ENCODE peak calls at places on chromosomes 16 and 17, in five cellular contexts. F, K, U, Q and N are unnamed samples.

GRCh38 chr17:79078476-79079190 is 4.0 kb downstream of the ENGASE start:
- DNase-seq in F (no peak), Q (no peak), K (no peak), U (no peak), N (no peak)

GRCh38 chr16:87044829-87045228 is 272.4 kb downstream of the C16orf95 start:
- DNase-seq in K (no peak), F (no peak), U (no peak), Q (no peak), N (no peak)

GRCh38 chr16:58506241-58507194 is 6.6 kb downstream of the NDRG4 start:
- DNase-seq in F (no peak), Q (no peak), U (no peak), K (no peak), N (peak; percentile 2)

GRCh38 chr16:53754938-53755910 is 51.3 kb downstream of the FTO start:
- DNase-seq in K (peak; percentile 92), Q (no peak), F (no peak), U (no peak), N (no peak)

GRCh38 chr17:57881143-57881542 is 31.3 kb upstream of the MRPS23 start:
- DNase-seq in F (no peak), K (no peak), U (no peak), Q (peak; percentile 82), N (no peak)

GRCh38 chr16:85800321-85800669 is 800 bp downstream of the COX4I1 start:
- DNase-seq in F (no peak), U (no peak), Q (no peak), K (no peak), N (peak; percentile 51)

GRCh38 chr16:7335991-7336634 is 3.5 kb downstream of the RBFOX1 start:
- DNase-seq in U (no peak), Q (no peak), K (no peak), F (no peak), N (no peak)

GRCh38 chr17:61458491-61459433 is 6.5 kb downstream of the TBX4 start:
- DNase-seq in U (peak; percentile 23), F (no peak), Q (no peak), K (no peak), N (no peak)

GRCh38 chr16:48617711-48618148 is 7.8 kb upstream of the N4BP1 start:
- DNase-seq in U (no peak), Q (peak; percentile 50), K (no peak), F (no peak), N (no peak)

GRCh38 chr16:391885-392335 is 5.1 kb upstream of the NME4 start:
- DNase-seq in K (peak; percentile 83), Q (no peak), U (peak; percentile 88), F (no peak), N (peak; percentile 95)

GRCh38 chr17:31787857-31788570 is 71.0 kb downstream of the COPRS start:
- DNase-seq in K (peak; percentile 98), U (no peak), F (no peak), Q (peak; percentile 78), N (no peak)

GRCh38 chr16:24800586-24800985 is 45.2 kb upstream of the SLC5A11 start:
- DNase-seq in U (no peak), K (peak; percentile 79), Q (no peak), F (no peak), N (no peak)

GRCh38 chr17:49845210-49845782 is 2.6 kb downstream of the TAC4 start:
- DNase-seq in U (no peak), K (no peak), Q (no peak), F (no peak), N (no peak)

GRCh38 chr17:29364691-29365090 is 25.5 kb upstream of the TAOK1 start:
- DNase-seq in K (no peak), U (no peak), Q (no peak), F (no peak), N (no peak)

GRCh38 chr17:2024572-2025219 is 438 bp downstream of the RTN4RL1 start:
- DNase-seq in Q (no peak), U (no peak), F (no peak), K (peak; percentile 32), N (no peak)

GRCh38 chr17:58595194-58595792 is 80.9 kb upstream of the MTMR4 start:
- DNase-seq in U (no peak), K (no peak), F (no peak), Q (no peak), N (peak; percentile 13)

GRCh38 chr17:41421116-41421515 is 3.3 kb downstream of the KRT37 start:
- DNase-seq in U (no peak), F (no peak), Q (no peak), K (peak; percentile 95), N (no peak)

GRCh38 chr17:17911003-17911613 is 61.1 kb downstream of the TOM1L2 start:
- DNase-seq in U (no peak), Q (no peak), K (no peak), F (no peak), N (no peak)

GRCh38 chr16:53457670-53458069 is 23.4 kb downstream of the RBL2 start:
- DNase-seq in Q (no peak), K (peak; percentile 29), F (no peak), U (no peak), N (peak; percentile 84)

GRCh38 chr17:81537856-81538555 is 9.8 kb downstream of the FSCN2 start:
- DNase-seq in F (no peak), K (no peak), U (no peak), Q (no peak), N (no peak)

GRCh38 chr17:11264183-11264871 is 23.3 kb downstream of the SHISA6 start:
- DNase-seq in Q (no peak), U (no peak), F (no peak), K (no peak), N (no peak)
- TF ChIP-seq CTCF in Q (no peak), U (peak; percentile 30), F (no peak), K (peak; percentile 22), N (peak; percentile 52)

GRCh38 chr17:39939588-39940419 is 12.3 kb downstream of the LRRC3C start:
- DNase-seq in Q (peak; percentile 57), F (no peak), U (no peak), K (peak; percentile 76), N (peak; percentile 82)
- TF ChIP-seq CTCF in Q (peak; percentile 64), F (no peak), U (peak; percentile 57), K (peak; percentile 24), N (peak; percentile 10)

DNA sequence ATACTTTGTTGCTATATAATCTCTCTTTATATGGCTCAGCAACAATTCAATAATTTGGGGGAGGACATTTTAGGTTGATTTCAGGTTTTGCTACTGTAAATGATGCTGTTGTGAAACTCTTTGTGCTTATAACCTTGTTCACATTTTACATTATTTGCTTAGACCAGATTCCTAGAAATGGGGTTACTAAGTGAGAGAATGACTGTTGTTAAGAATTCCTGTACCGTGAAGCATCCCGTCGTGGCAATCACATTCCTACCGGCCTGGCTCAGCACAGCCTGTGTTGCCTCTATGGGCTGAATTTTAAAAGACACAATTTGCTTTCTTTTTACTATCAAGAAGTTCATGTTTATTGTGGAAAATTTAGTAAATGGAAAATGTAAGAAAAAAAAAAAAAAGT is 31.4 kb downstream of the B9D1 start:
- DNase-seq in F (no peak), K (no peak), Q (peak; percentile 70), U (no peak), N (no peak)
- TF ChIP-seq CTCF in F (no peak), K (no peak), Q (no peak), U (peak; percentile 10), N (no peak)

GRCh38 chr17:4969551-4970231 is 2.1 kb upstream of the SPAG7 start:
- DNase-seq in F (no peak), U (no peak), Q (no peak), K (no peak), N (peak; percentile 82)

GRCh38 chr17:4968166-4968915 is 724 bp upstream of the SPAG7 start:
- DNase-seq in Q (no peak), K (no peak), F (no peak), U (no peak), N (peak; percentile 65)

GRCh38 chr17:4968916-4969550 is 1.4 kb upstream of the SPAG7 start:
- DNase-seq in U (peak; percentile 86), Q (peak; percentile 78), K (peak; percentile 80), F (no peak), N (peak; percentile 79)

GRCh38 chr17:4966844-4967538 is 626 bp downstream of the SPAG7 start:
- DNase-seq in Q (peak; percentile 99), U (peak; percentile 99), K (peak; percentile 100), F (peak; percentile 96), N (peak; percentile 97)

DNA sequence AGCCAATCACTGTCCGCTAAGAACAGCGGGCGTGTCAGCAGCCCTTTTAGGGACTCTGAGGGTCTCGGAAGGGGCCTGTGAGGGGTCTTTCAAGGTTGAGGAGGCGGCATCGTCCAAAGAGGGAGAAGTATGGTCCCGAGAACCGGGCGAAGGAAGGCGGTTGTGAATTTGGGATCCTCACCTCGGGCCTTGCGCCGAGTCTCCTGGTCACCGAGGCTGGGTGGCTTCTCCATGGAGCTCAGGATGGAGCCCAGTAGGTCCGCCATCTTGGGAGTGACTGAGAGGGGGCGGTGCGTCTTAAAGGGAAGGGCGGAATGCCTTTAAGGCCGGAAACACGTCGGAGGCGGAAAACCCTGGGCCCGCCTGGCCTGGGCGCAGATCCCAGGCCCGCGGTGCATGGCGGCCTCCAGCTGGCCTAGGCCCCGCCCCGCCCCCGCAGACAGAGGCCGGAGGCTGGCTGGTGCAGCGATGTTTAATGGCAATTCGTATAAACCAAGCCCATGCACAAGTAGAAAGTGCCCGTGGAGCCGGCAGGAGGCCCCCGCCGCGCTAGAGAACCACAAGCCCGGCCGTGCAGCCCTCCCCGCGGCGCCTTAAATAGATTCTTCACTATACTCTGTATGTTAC is at the start of gene SPAG7:
- DNase-seq in K (peak; percentile 95), F (peak; percentile 88), Q (peak; percentile 90), U (peak; percentile 98), N (peak; percentile 95)
- TF ChIP-seq CTCF in K (no peak), F (no peak), Q (no peak), U (peak; percentile 21), N (no peak)

GRCh38 chr16:66275795-66276428 is 90.6 kb upstream of the CDH5 start:
- DNase-seq in F (no peak), Q (no peak), U (peak; percentile 65), K (peak; percentile 83), N (peak; percentile 33)

GRCh38 chr16:66272461-66272860 is 94.0 kb upstream of the CDH5 start:
- DNase-seq in K (no peak), F (no peak), U (no peak), Q (no peak), N (no peak)

GRCh38 chr16:66274335-66275110 is 92.0 kb upstream of the CDH5 start:
- DNase-seq in K (peak; percentile 21), Q (no peak), F (no peak), U (peak; percentile 65), N (peak; percentile 29)

GRCh38 chr16:66273036-66273435 is 93.5 kb upstream of the CDH5 start:
- DNase-seq in U (peak; percentile 59), K (no peak), Q (no peak), F (no peak), N (no peak)

GRCh38 chr16:66273644-66274334 is 92.7 kb upstream of the CDH5 start:
- DNase-seq in F (no peak), Q (no peak), K (peak; percentile 36), U (peak; percentile 70), N (no peak)
- TF ChIP-seq CTCF in F (no peak), Q (peak; percentile 30), K (peak; percentile 38), U (no peak), N (no peak)